ENCODE peak calls at places on chromosome 5, in eight cellular contexts. Z is renal cortical epithelial cell, X is SHP77, L is Calu3, D is T-helper 1 cell, G is SJSA1, H is M059J, O is left ventricle myocardium inferior. R is an unnamed sample.

GRCh38 chr5:154642499-154643245 is 112.5 kb upstream of the LARP1 start:
- DNase-seq in Z (peak; percentile 34), H (peak; percentile 32), D (no peak), O (no peak), L (peak; percentile 34), X (peak; percentile 25), G (no peak), R (no peak)

GRCh38 chr5:80777347-80778287 is 122.8 kb upstream of the DHFR start:
- DNase-seq in Z (no peak), O (no peak), H (no peak), G (no peak), X (no peak), D (no peak), L (no peak), R (no peak)

GRCh38 chr5:146785065-146785464 is 93.5 kb downstream of the PPP2R2B start:
- DNase-seq in D (no peak), O (no peak), X (no peak), L (no peak), G (no peak), H (no peak), Z (no peak), R (no peak)

GRCh38 chr5:998276-998974 is 10.2 kb upstream of the NKD2 start:
- DNase-seq in L (no peak), D (no peak), G (peak; percentile 52), X (no peak), Z (no peak), O (peak; percentile 14), H (no peak), R (no peak)

GRCh38 chr5:86175224-86175623 is 442.5 kb upstream of the COX7C start:
- DNase-seq in D (no peak), G (no peak), L (peak; percentile 45), X (no peak), O (no peak), H (peak; percentile 1), Z (peak; percentile 2), R (no peak)

GRCh38 chr5:167303582-167303981 is 987.9 kb upstream of the WWC1 start:
- DNase-seq in O (no peak), X (no peak), H (no peak), L (no peak), D (no peak), G (no peak), Z (no peak), R (no peak)

GRCh38 chr5:137176126-137176525 is 323.0 kb downstream of the SPOCK1 start:
- DNase-seq in Z (no peak), G (no peak), D (no peak), O (no peak), H (no peak), L (no peak), X (no peak), R (no peak)

GRCh38 chr5:33300209-33300742 is 140.5 kb upstream of the TARS1 start:
- DNase-seq in Z (peak; percentile 7), H (no peak), X (no peak), L (no peak), D (no peak), G (no peak), O (no peak), R (no peak)

GRCh38 chr5:62206150-62206829 is 99.7 kb upstream of the KIF2A start:
- DNase-seq in G (no peak), Z (no peak), X (no peak), H (peak; percentile 34), O (no peak), L (peak; percentile 12), D (no peak), R (no peak)

GRCh38 chr5:102290004-102290403 is 6.1 kb downstream of the SLCO4C1 start:
- DNase-seq in X (no peak), D (no peak), H (no peak), O (no peak), Z (no peak), G (no peak), L (no peak), R (no peak)

GRCh38 chr5:172772112-172772906 is 1.3 kb upstream of the DUSP1 start:
- DNase-seq in O (peak; percentile 89), Z (peak; percentile 95), H (peak; percentile 86), D (peak; percentile 79), L (peak; percentile 91), X (peak; percentile 86), G (peak; percentile 99), R (peak; percentile 81)

GRCh38 chr5:176810687-176811501 is 535 bp downstream of the UNC5A start:
- DNase-seq in G (no peak), O (no peak), D (no peak), X (no peak), L (peak; percentile 37), H (no peak), Z (no peak), R (no peak)

GRCh38 chr5:168851902-168852321 is 272.7 kb upstream of the PANK3 start:
- DNase-seq in O (no peak), H (peak; percentile 93), Z (peak; percentile 16), G (peak; percentile 88), L (no peak), D (no peak), X (peak; percentile 41), R (no peak)

R was measured in CD4-positive, alpha-beta T cell.